ENCODE peak calls at places on chromosome 13, in ten cellular contexts. One of them, this sample, is unnamed.

GRCh38 chr13:45422731-45423130 is 4.6 kb upstream of the SLC25A30 start:
- DNase-seq in AG04450: no peak
- DNase-seq in prostate gland: no peak
- DNase-seq in left ventricle myocardium superior: no peak
- DNase-seq in NCI-H1694 treated with DMSO at 0.1 percent for 48 hours: no peak
- DNase-seq in GM12892: no peak
- DNase-seq in stimulated activated CD4-positive, alpha-beta T cell treated with anti-CD3 and anti-CD28 coated beads, Interleukin-15, amount 100 ng/mL, for 1 hour: no peak
- DNase-seq in COR-L47: no peak
- DNase-seq in fibroblast of lung: no peak
- DNase-seq in T-cell: no peak
- DNase-seq in this sample: peak

GRCh38 chr13:111066544-111066943 is 48.6 kb upstream of the ARHGEF7 start:
- DNase-seq in AG04450: no peak
- DNase-seq in prostate gland: no peak
- DNase-seq in left ventricle myocardium superior: peak
- DNase-seq in NCI-H1694 treated with DMSO at 0.1 percent for 48 hours: no peak
- DNase-seq in GM12892: no peak
- DNase-seq in stimulated activated CD4-positive, alpha-beta T cell treated with anti-CD3 and anti-CD28 coated beads, Interleukin-15, amount 100 ng/mL, for 1 hour: no peak
- DNase-seq in COR-L47: no peak
- DNase-seq in fibroblast of lung: no peak
- DNase-seq in T-cell: no peak
- DNase-seq in this sample: no peak

GRCh38 chr13:28719227-28719562 is 425 bp upstream of the SLC46A3 start:
- DNase-seq in AG04450: no peak
- DNase-seq in prostate gland: no peak
- DNase-seq in left ventricle myocardium superior: no peak
- DNase-seq in NCI-H1694 treated with DMSO at 0.1 percent for 48 hours: no peak
- DNase-seq in GM12892: no peak
- DNase-seq in stimulated activated CD4-positive, alpha-beta T cell treated with anti-CD3 and anti-CD28 coated beads, Interleukin-15, amount 100 ng/mL, for 1 hour: no peak
- DNase-seq in COR-L47: no peak
- DNase-seq in fibroblast of lung: peak
- DNase-seq in T-cell: no peak
- DNase-seq in this sample: no peak

GRCh38 chr13:67122251-67122650 is 107.9 kb downstream of the PCDH9 start:
- DNase-seq in AG04450: no peak
- DNase-seq in prostate gland: no peak
- DNase-seq in left ventricle myocardium superior: no peak
- DNase-seq in NCI-H1694 treated with DMSO at 0.1 percent for 48 hours: no peak
- DNase-seq in GM12892: no peak
- DNase-seq in stimulated activated CD4-positive, alpha-beta T cell treated with anti-CD3 and anti-CD28 coated beads, Interleukin-15, amount 100 ng/mL, for 1 hour: no peak
- DNase-seq in COR-L47: no peak
- DNase-seq in fibroblast of lung: no peak
- DNase-seq in T-cell: no peak
- DNase-seq in this sample: no peak

GRCh38 chr13:39531646-39532045 is 71.3 kb downstream of the LHFPL6 start:
- DNase-seq in AG04450: no peak
- DNase-seq in prostate gland: no peak
- DNase-seq in left ventricle myocardium superior: no peak
- DNase-seq in NCI-H1694 treated with DMSO at 0.1 percent for 48 hours: no peak
- DNase-seq in GM12892: no peak
- DNase-seq in stimulated activated CD4-positive, alpha-beta T cell treated with anti-CD3 and anti-CD28 coated beads, Interleukin-15, amount 100 ng/mL, for 1 hour: no peak
- DNase-seq in COR-L47: no peak
- DNase-seq in fibroblast of lung: peak
- DNase-seq in T-cell: no peak
- DNase-seq in this sample: no peak

GRCh38 chr13:51767100-51767499 is 36.9 kb downstream of the DHRS12 start:
- DNase-seq in AG04450: no peak
- DNase-seq in prostate gland: no peak
- DNase-seq in left ventricle myocardium superior: no peak
- DNase-seq in NCI-H1694 treated with DMSO at 0.1 percent for 48 hours: no peak
- DNase-seq in GM12892: no peak
- DNase-seq in stimulated activated CD4-positive, alpha-beta T cell treated with anti-CD3 and anti-CD28 coated beads, Interleukin-15, amount 100 ng/mL, for 1 hour: no peak
- DNase-seq in COR-L47: no peak
- DNase-seq in fibroblast of lung: no peak
- DNase-seq in T-cell: no peak
- DNase-seq in this sample: no peak

GRCh38 chr13:59996461-59996860 is 167.3 kb downstream of the DIAPH3 start:
- DNase-seq in AG04450: no peak
- DNase-seq in prostate gland: no peak
- DNase-seq in left ventricle myocardium superior: no peak
- DNase-seq in NCI-H1694 treated with DMSO at 0.1 percent for 48 hours: no peak
- DNase-seq in GM12892: no peak
- DNase-seq in stimulated activated CD4-positive, alpha-beta T cell treated with anti-CD3 and anti-CD28 coated beads, Interleukin-15, amount 100 ng/mL, for 1 hour: no peak
- DNase-seq in COR-L47: no peak
- DNase-seq in fibroblast of lung: no peak
- DNase-seq in T-cell: no peak
- DNase-seq in this sample: no peak

GRCh38 chr13:28763887-28764286 is 45.1 kb upstream of the SLC46A3 start:
- DNase-seq in AG04450: no peak
- DNase-seq in prostate gland: no peak
- DNase-seq in left ventricle myocardium superior: no peak
- DNase-seq in NCI-H1694 treated with DMSO at 0.1 percent for 48 hours: no peak
- DNase-seq in GM12892: no peak
- DNase-seq in stimulated activated CD4-positive, alpha-beta T cell treated with anti-CD3 and anti-CD28 coated beads, Interleukin-15, amount 100 ng/mL, for 1 hour: no peak
- DNase-seq in COR-L47: no peak
- DNase-seq in fibroblast of lung: no peak
- DNase-seq in T-cell: no peak
- DNase-seq in this sample: no peak

GRCh38 chr13:45681101-45681500 is 21.0 kb upstream of the CBY2 start:
- DNase-seq in AG04450: no peak
- DNase-seq in prostate gland: no peak
- DNase-seq in left ventricle myocardium superior: no peak
- DNase-seq in NCI-H1694 treated with DMSO at 0.1 percent for 48 hours: no peak
- DNase-seq in GM12892: no peak
- DNase-seq in stimulated activated CD4-positive, alpha-beta T cell treated with anti-CD3 and anti-CD28 coated beads, Interleukin-15, amount 100 ng/mL, for 1 hour: no peak
- DNase-seq in COR-L47: no peak
- DNase-seq in fibroblast of lung: no peak
- DNase-seq in T-cell: no peak
- DNase-seq in this sample: no peak

GRCh38 chr13:113669231-113669870 is 2.3 kb downstream of the GRK1 start:
- DNase-seq in AG04450: no peak
- DNase-seq in prostate gland: no peak
- DNase-seq in left ventricle myocardium superior: peak
- DNase-seq in NCI-H1694 treated with DMSO at 0.1 percent for 48 hours: no peak
- DNase-seq in GM12892: no peak
- DNase-seq in stimulated activated CD4-positive, alpha-beta T cell treated with anti-CD3 and anti-CD28 coated beads, Interleukin-15, amount 100 ng/mL, for 1 hour: no peak
- DNase-seq in COR-L47: no peak
- DNase-seq in fibroblast of lung: no peak
- DNase-seq in T-cell: no peak
- DNase-seq in this sample: no peak

GRCh38 chr13:40381935-40382764 is 284.3 kb downstream of the FOXO1 start:
- DNase-seq in AG04450: no peak
- DNase-seq in prostate gland: no peak
- DNase-seq in left ventricle myocardium superior: peak
- DNase-seq in NCI-H1694 treated with DMSO at 0.1 percent for 48 hours: no peak
- DNase-seq in GM12892: no peak
- DNase-seq in stimulated activated CD4-positive, alpha-beta T cell treated with anti-CD3 and anti-CD28 coated beads, Interleukin-15, amount 100 ng/mL, for 1 hour: no peak
- DNase-seq in COR-L47: no peak
- DNase-seq in fibroblast of lung: no peak
- DNase-seq in T-cell: no peak
- DNase-seq in this sample: no peak

GRCh38 chr13:39557285-39557955 is 45.6 kb downstream of the LHFPL6 start:
- DNase-seq in AG04450: no peak
- DNase-seq in prostate gland: no peak
- DNase-seq in left ventricle myocardium superior: no peak
- DNase-seq in NCI-H1694 treated with DMSO at 0.1 percent for 48 hours: no peak
- DNase-seq in GM12892: no peak
- DNase-seq in stimulated activated CD4-positive, alpha-beta T cell treated with anti-CD3 and anti-CD28 coated beads, Interleukin-15, amount 100 ng/mL, for 1 hour: no peak
- DNase-seq in COR-L47: no peak
- DNase-seq in fibroblast of lung: no peak
- DNase-seq in T-cell: no peak
- DNase-seq in this sample: no peak

GRCh38 chr13:113544896-113545295 is 39.7 kb upstream of the TFDP1 start:
- DNase-seq in AG04450: no peak
- DNase-seq in prostate gland: no peak
- DNase-seq in left ventricle myocardium superior: no peak
- DNase-seq in NCI-H1694 treated with DMSO at 0.1 percent for 48 hours: no peak
- DNase-seq in GM12892: no peak
- DNase-seq in stimulated activated CD4-positive, alpha-beta T cell treated with anti-CD3 and anti-CD28 coated beads, Interleukin-15, amount 100 ng/mL, for 1 hour: no peak
- DNase-seq in COR-L47: no peak
- DNase-seq in fibroblast of lung: no peak
- DNase-seq in T-cell: no peak
- DNase-seq in this sample: no peak

GRCh38 chr13:21673592-21674270 is 2.9 kb downstream of the FGF9 start:
- DNase-seq in AG04450: no peak
- DNase-seq in prostate gland: no peak
- DNase-seq in left ventricle myocardium superior: peak
- DNase-seq in NCI-H1694 treated with DMSO at 0.1 percent for 48 hours: no peak
- DNase-seq in GM12892: peak
- DNase-seq in stimulated activated CD4-positive, alpha-beta T cell treated with anti-CD3 and anti-CD28 coated beads, Interleukin-15, amount 100 ng/mL, for 1 hour: no peak
- DNase-seq in COR-L47: peak
- DNase-seq in fibroblast of lung: peak
- DNase-seq in T-cell: peak
- DNase-seq in this sample: peak

GRCh38 chr13:108095036-108095435 is 120.3 kb downstream of the LIG4 start:
- DNase-seq in AG04450: no peak
- DNase-seq in prostate gland: no peak
- DNase-seq in left ventricle myocardium superior: no peak
- DNase-seq in NCI-H1694 treated with DMSO at 0.1 percent for 48 hours: no peak
- DNase-seq in GM12892: no peak
- DNase-seq in stimulated activated CD4-positive, alpha-beta T cell treated with anti-CD3 and anti-CD28 coated beads, Interleukin-15, amount 100 ng/mL, for 1 hour: no peak
- DNase-seq in COR-L47: no peak
- DNase-seq in fibroblast of lung: no peak
- DNase-seq in T-cell: no peak
- DNase-seq in this sample: no peak

This sample was measured in naive thymus-derived CD4-positive, alpha-beta T cell.